ENCODE peak calls at places on chromosomes 4 and X, in nine cellular contexts. H, X, W, F, N, T, Z, R and P are unnamed samples.

GRCh38 chrX:46642145-46642544 is 68.6 kb downstream of the CHST7 start:
- DNase-seq in N (peak; percentile 12), W (no peak), Z (peak; percentile 28), F (peak; percentile 12), X (peak; percentile 15), H (no peak), R (no peak), T (peak; percentile 24), P (no peak)

GRCh38 chrX:54482839-54483593 is 13.0 kb downstream of the FGD1 start:
- DNase-seq in X (peak; percentile 63), R (peak; percentile 25), Z (no peak), H (no peak), N (peak; percentile 28), T (no peak), F (no peak), W (no peak), P (no peak)

GRCh38 chrX:103774070-103774642 is 2.5 kb upstream of the PLP1 start:
- DNase-seq in R (peak; percentile 52), Z (peak; percentile 42), H (no peak), T (peak; percentile 7), X (peak; percentile 28), N (peak; percentile 62), F (peak; percentile 32), W (peak; percentile 17), P (no peak)

GRCh38 chr4:122668241-122668640 is 47.4 kb upstream of the IL21 start:
- DNase-seq in Z (no peak), T (no peak), R (peak; percentile 89), W (no peak), N (no peak), H (no peak), F (peak; percentile 39), X (no peak), P (no peak)

GRCh38 chrX:72216973-72217372 is 21.9 kb downstream of the ERCC6L start:
- DNase-seq in F (no peak), X (no peak), H (no peak), R (no peak), N (no peak), Z (no peak), T (no peak), W (no peak), P (no peak)

GRCh38 chr4:79514637-79515320 is 106.8 kb upstream of the GK2 start:
- DNase-seq in F (no peak), T (no peak), N (no peak), X (no peak), R (no peak), W (no peak), Z (no peak), H (no peak), P (no peak)

GRCh38 chrX:41906515-41907165 is 16.7 kb downstream of the CASK start:
- DNase-seq in Z (peak; percentile 1), N (no peak), W (no peak), H (no peak), X (no peak), R (peak; percentile 3), F (peak; percentile 74), T (no peak), P (no peak)

GRCh38 chr4:3290476-3290875 is 2.3 kb upstream of the RGS12 start:
- DNase-seq in R (no peak), N (no peak), X (no peak), W (no peak), F (no peak), H (no peak), Z (no peak), T (no peak), P (no peak)

GRCh38 chrX:55924574-55924973 is 207.0 kb downstream of the RRAGB start:
- DNase-seq in T (no peak), R (no peak), F (no peak), Z (no peak), H (no peak), W (no peak), N (no peak), X (no peak), P (no peak)

GRCh38 chr4:1202526-1203378 is 30.4 kb upstream of the SPON2 start:
- DNase-seq in W (no peak), N (no peak), F (no peak), H (no peak), Z (no peak), R (no peak), X (peak; percentile 16), T (no peak), P (no peak)

GRCh38 chrX:9293051-9293496 is 171.8 kb upstream of the TBL1X start:
- DNase-seq in W (peak; percentile 22), R (no peak), T (no peak), X (peak; percentile 65), H (no peak), N (peak; percentile 60), F (no peak), Z (no peak), P (no peak)

DNA sequence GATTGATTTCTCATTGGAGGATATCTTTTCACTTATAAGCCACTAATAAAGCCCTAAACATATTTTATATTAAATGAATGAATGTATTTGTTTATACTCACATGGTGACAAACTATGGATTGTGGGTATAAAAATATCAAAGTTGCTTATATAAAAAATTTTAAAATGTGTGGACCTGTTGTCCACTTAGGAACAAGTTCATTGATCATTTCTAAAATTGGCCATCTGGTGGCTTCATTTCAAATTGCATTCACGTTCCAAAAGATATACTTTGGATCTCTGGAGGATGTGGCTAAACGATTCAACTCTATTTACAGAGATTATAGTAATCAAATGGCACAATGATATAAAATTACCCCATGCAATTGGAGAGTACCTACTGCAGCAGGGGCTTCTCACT is 32.5 kb downstream of the FSTL5 start:
- DNase-seq in X (no peak), N (no peak), Z (peak; percentile 8), R (no peak), H (no peak), W (no peak), T (no peak), F (peak; percentile 2), P (no peak)
- TF ChIP-seq CTCF in X (peak; percentile 53), N (peak; percentile 36), Z (peak; percentile 17), R (peak; percentile 18), H (no peak), W (no peak), T (peak; percentile 29), F (peak; percentile 32), P (no peak)

GRCh38 chr4:52846502-52846901 is 15.6 kb upstream of the RASL11B start:
- DNase-seq in R (no peak), Z (no peak), N (no peak), H (no peak), T (no peak), X (no peak), W (no peak), F (no peak), P (no peak)
- H3K4me3 ChIP-seq in R (no peak overlapping the region), Z (no peak overlapping the region), N (no peak overlapping the region), H (no peak overlapping the region), T (no peak overlapping the region), X (no peak overlapping the region), W (no peak overlapping the region), F (no peak overlapping the region), P (no peak overlapping the region)

DNA sequence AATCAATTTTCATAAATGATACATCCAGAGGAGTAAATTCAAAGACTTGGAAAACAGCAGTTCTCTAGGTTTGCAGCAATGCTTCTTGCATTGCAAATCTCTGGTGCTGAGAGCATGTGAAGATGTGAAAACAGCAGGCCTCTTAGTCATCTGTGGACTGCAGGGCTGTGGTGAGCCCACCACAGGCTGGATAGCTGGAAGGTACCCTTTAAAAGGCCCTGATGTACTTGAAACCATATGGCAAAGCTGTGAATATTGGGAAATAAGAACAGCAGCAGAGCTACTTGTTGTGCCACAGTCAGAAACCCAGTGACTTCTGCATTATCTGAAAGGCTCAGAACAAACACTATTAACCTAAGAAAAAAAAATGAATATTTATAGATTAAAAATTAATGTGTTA is 2135.9 kb downstream of the ARAP2 start:
- DNase-seq in X (no peak), W (no peak), H (no peak), F (no peak), Z (no peak), R (peak; percentile 58), N (no peak), T (no peak), P (no peak)
- TF ChIP-seq CTCF in X (no peak), W (no peak), H (no peak), F (no peak), Z (no peak), R (no peak), N (no peak), T (no peak), P (no peak)

DNA sequence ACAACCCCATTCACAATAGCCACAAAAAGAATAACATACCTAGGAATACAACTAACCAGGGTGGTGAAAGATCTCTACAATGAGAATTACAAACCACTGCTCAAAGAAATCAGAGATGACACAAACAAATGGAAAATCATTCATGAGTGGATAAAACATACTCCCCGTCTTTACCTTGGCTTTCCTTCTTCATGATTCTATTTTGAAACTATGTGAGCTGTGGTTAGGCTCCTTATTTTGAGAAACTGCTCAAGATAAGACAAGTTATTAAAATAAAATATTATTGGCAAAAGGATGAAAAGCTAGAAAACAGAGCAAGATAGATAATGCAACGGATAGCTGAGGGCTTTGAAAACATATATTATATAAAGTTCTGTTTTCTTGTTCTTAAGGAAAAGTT is 598.1 kb upstream of the FAT1 start:
- DNase-seq in F (no peak), R (no peak), W (no peak), T (no peak), N (no peak), H (no peak), X (no peak), Z (no peak), P (no peak)
- H3K4me3 ChIP-seq in F (no peak overlapping the region), R (no peak overlapping the region), W (no peak overlapping the region), T (no peak overlapping the region), N (no peak overlapping the region), H (no peak overlapping the region), X (no peak overlapping the region), Z (no peak overlapping the region), P (no peak overlapping the region)

DNA sequence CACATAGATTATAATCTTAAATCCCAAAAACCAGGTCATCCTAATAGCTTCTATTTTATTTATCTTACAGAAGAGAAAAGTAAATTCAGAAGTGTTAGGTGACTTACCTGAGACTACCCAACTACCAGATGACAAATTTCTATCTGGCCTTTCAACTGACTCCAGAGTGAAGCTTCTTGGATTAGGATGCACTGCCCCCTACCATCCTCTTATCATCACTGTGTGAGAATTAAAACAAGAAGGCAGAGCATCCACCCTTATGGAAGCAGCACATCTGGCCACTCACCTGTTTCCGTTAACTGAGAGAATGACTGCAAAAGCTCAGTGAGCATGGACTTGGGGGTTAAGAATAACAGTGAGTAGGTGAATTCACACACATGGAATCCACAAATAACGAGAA is 502.6 kb upstream of the TECRL start:
- DNase-seq in X (no peak), Z (no peak), T (no peak), N (peak; percentile 52), F (no peak), R (no peak), W (no peak), H (no peak), P (no peak)
- TF ChIP-seq CTCF in X (no peak), Z (no peak), T (no peak), N (peak; percentile 58), F (no peak), R (no peak), W (no peak), H (no peak), P (no peak)

GRCh38 chr4:84378277-84378838 is 120.7 kb downstream of the NKX6-1 start:
- DNase-seq in N (peak; percentile 36), T (no peak), W (no peak), H (no peak), F (no peak), R (no peak), X (no peak), Z (no peak), P (no peak)
- H3K4me3 ChIP-seq in N (peak overlapping the region; percentile 25), T (no peak overlapping the region), W (no peak overlapping the region), H (no peak overlapping the region), F (no peak overlapping the region), R (no peak overlapping the region), X (no peak overlapping the region), Z (no peak overlapping the region), P (no peak overlapping the region)